ENCODE peak calls at places on chromosomes 5 and 9, in five cellular contexts. One of them, this sample, is unnamed.

GRCh38 chr5:14560091-14560595 is 21.4 kb upstream of the OTULINL start:
- DNase-seq in osteocyte: no peak
- DNase-seq in AG04450: no peak
- DNase-seq in heart right ventricle: no peak
- DNase-seq in ovary: no peak
- DNase-seq in this sample: no peak

GRCh38 chr5:113256671-113257452 is 177.9 kb downstream of the TSSK1B start:
- DNase-seq in osteocyte: no peak
- DNase-seq in AG04450: no peak
- DNase-seq in heart right ventricle: no peak
- DNase-seq in ovary: no peak
- DNase-seq in this sample: no peak

GRCh38 chr5:128470663-128471062 is 67.4 kb downstream of the FBN2 start:
- DNase-seq in osteocyte: no peak
- DNase-seq in AG04450: no peak
- DNase-seq in heart right ventricle: no peak
- DNase-seq in ovary: no peak
- DNase-seq in this sample: no peak

GRCh38 chr9:108980893-108981292 is 32.4 kb downstream of the CTNNAL1 start:
- DNase-seq in osteocyte: no peak
- DNase-seq in AG04450: no peak
- DNase-seq in heart right ventricle: no peak
- DNase-seq in ovary: no peak
- DNase-seq in this sample: no peak

GRCh38 chr5:40681351-40682311 is 1.9 kb downstream of the PTGER4 start:
- DNase-seq in osteocyte: no peak
- DNase-seq in AG04450: no peak
- DNase-seq in heart right ventricle: no peak
- DNase-seq in ovary: no peak
- DNase-seq in this sample: peak

GRCh38 chr5:132229236-132229635 is 1.6 kb upstream of the P4HA2 start:
- DNase-seq in osteocyte: no peak
- DNase-seq in AG04450: no peak
- DNase-seq in heart right ventricle: peak
- DNase-seq in ovary: no peak
- DNase-seq in this sample: no peak

GRCh38 chr5:158456756-158457155 is 597.8 kb upstream of the CLINT1 start:
- DNase-seq in osteocyte: no peak
- DNase-seq in AG04450: peak
- DNase-seq in heart right ventricle: no peak
- DNase-seq in ovary: no peak
- DNase-seq in this sample: peak

GRCh38 chr9:137430723-137431415 is 7.7 kb downstream of the NOXA1 start:
- DNase-seq in osteocyte: no peak
- DNase-seq in AG04450: no peak
- DNase-seq in heart right ventricle: no peak
- DNase-seq in ovary: peak
- DNase-seq in this sample: peak

GRCh38 chr9:136507221-136507991 is 24.6 kb upstream of the SEC16A start:
- DNase-seq in osteocyte: no peak
- DNase-seq in AG04450: no peak
- DNase-seq in heart right ventricle: no peak
- DNase-seq in ovary: no peak
- DNase-seq in this sample: no peak

GRCh38 chr9:119905706-119906105 is 536.5 kb upstream of the BRINP1 start:
- DNase-seq in osteocyte: no peak
- DNase-seq in AG04450: no peak
- DNase-seq in heart right ventricle: no peak
- DNase-seq in ovary: no peak
- DNase-seq in this sample: no peak

GRCh38 chr5:87009146-87009545 is 258.5 kb upstream of the RASA1 start:
- DNase-seq in osteocyte: no peak
- DNase-seq in AG04450: no peak
- DNase-seq in heart right ventricle: no peak
- DNase-seq in ovary: no peak
- DNase-seq in this sample: no peak

GRCh38 chr9:131020862-131021261 is 11.9 kb downstream of the LAMC3 start:
- DNase-seq in osteocyte: no peak
- DNase-seq in AG04450: no peak
- DNase-seq in heart right ventricle: no peak
- DNase-seq in ovary: no peak
- DNase-seq in this sample: no peak

GRCh38 chr9:126452036-126452595 is 125.5 kb downstream of the MVB12B start:
- DNase-seq in osteocyte: no peak
- DNase-seq in AG04450: no peak
- DNase-seq in heart right ventricle: no peak
- DNase-seq in ovary: no peak
- DNase-seq in this sample: no peak

GRCh38 chr9:94140791-94141790 is 56.8 kb downstream of the PTPDC1 start:
- DNase-seq in osteocyte: no peak
- DNase-seq in AG04450: no peak
- DNase-seq in heart right ventricle: no peak
- DNase-seq in ovary: no peak
- DNase-seq in this sample: peak

GRCh38 chr5:29382735-29383280 is 1810.7 kb upstream of the CDH6 start:
- DNase-seq in osteocyte: no peak
- DNase-seq in AG04450: no peak
- DNase-seq in heart right ventricle: no peak
- DNase-seq in ovary: no peak
- DNase-seq in this sample: no peak

GRCh38 chr9:17928768-17929167 is 349.9 kb downstream of the SH3GL2 start:
- DNase-seq in osteocyte: no peak
- DNase-seq in AG04450: no peak
- DNase-seq in heart right ventricle: no peak
- DNase-seq in ovary: no peak
- DNase-seq in this sample: no peak

GRCh38 chr9:2494571-2494970 is 127.0 kb upstream of the VLDLR start:
- DNase-seq in osteocyte: no peak
- DNase-seq in AG04450: peak
- DNase-seq in heart right ventricle: no peak
- DNase-seq in ovary: no peak
- DNase-seq in this sample: no peak

GRCh38 chr9:134182554-134183219 is 18.3 kb upstream of the RNU6ATAC start:
- DNase-seq in osteocyte: no peak
- DNase-seq in AG04450: no peak
- DNase-seq in heart right ventricle: no peak
- DNase-seq in ovary: no peak
- DNase-seq in this sample: no peak

GRCh38 chr5:119255571-119256356 is 100.1 kb upstream of the TNFAIP8 start:
- DNase-seq in osteocyte: no peak
- DNase-seq in AG04450: no peak
- DNase-seq in heart right ventricle: no peak
- DNase-seq in ovary: no peak
- DNase-seq in this sample: no peak

GRCh38 chr5:30752015-30752414 is 441.5 kb upstream of the CDH6 start:
- DNase-seq in osteocyte: no peak
- DNase-seq in AG04450: no peak
- DNase-seq in heart right ventricle: no peak
- DNase-seq in ovary: no peak
- DNase-seq in this sample: no peak

GRCh38 chr9:123337971-123338370 is 18.0 kb upstream of the CRB2 start:
- DNase-seq in osteocyte: no peak
- DNase-seq in AG04450: no peak
- DNase-seq in heart right ventricle: no peak
- DNase-seq in ovary: no peak
- DNase-seq in this sample: no peak

GRCh38 chr5:1195916-1196315 is 5.5 kb upstream of the SLC6A19 start:
- DNase-seq in osteocyte: no peak
- DNase-seq in AG04450: no peak
- DNase-seq in heart right ventricle: no peak
- DNase-seq in ovary: no peak
- DNase-seq in this sample: peak

GRCh38 chr9:37953204-37953774 is 49.4 kb upstream of the SLC25A51 start:
- DNase-seq in osteocyte: no peak
- DNase-seq in AG04450: no peak
- DNase-seq in heart right ventricle: no peak
- DNase-seq in ovary: no peak
- DNase-seq in this sample: no peak

GRCh38 chr9:89175739-89176360 is 2.8 kb downstream of the SHC3 start:
- DNase-seq in osteocyte: no peak
- DNase-seq in AG04450: no peak
- DNase-seq in heart right ventricle: no peak
- DNase-seq in ovary: no peak
- DNase-seq in this sample: no peak

GRCh38 chr5:55610518-55610917 is 75.8 kb upstream of the PLPP1 start:
- DNase-seq in osteocyte: no peak
- DNase-seq in AG04450: no peak
- DNase-seq in heart right ventricle: no peak
- DNase-seq in ovary: no peak
- DNase-seq in this sample: no peak

GRCh38 chr9:120701248-120701647 is 13.0 kb downstream of the MEGF9 start:
- DNase-seq in osteocyte: no peak
- DNase-seq in AG04450: no peak
- DNase-seq in heart right ventricle: no peak
- DNase-seq in ovary: no peak
- DNase-seq in this sample: no peak

GRCh38 chr5:132087176-132087575 is 13.6 kb downstream of the CSF2 start:
- DNase-seq in osteocyte: no peak
- DNase-seq in AG04450: no peak
- DNase-seq in heart right ventricle: no peak
- DNase-seq in ovary: no peak
- DNase-seq in this sample: no peak

GRCh38 chr5:68688547-68688946 is 405.3 kb upstream of the SLC30A5 start:
- DNase-seq in osteocyte: no peak
- DNase-seq in AG04450: no peak
- DNase-seq in heart right ventricle: no peak
- DNase-seq in ovary: no peak
- DNase-seq in this sample: no peak

GRCh38 chr9:78261403-78262001 is 25.6 kb downstream of the CEP78 start:
- DNase-seq in osteocyte: no peak
- DNase-seq in AG04450: peak
- DNase-seq in heart right ventricle: no peak
- DNase-seq in ovary: no peak
- DNase-seq in this sample: no peak
- TF ChIP-seq CTCF in osteocyte: peak
- TF ChIP-seq CTCF in AG04450: peak
- TF ChIP-seq CTCF in heart right ventricle: peak
- TF ChIP-seq CTCF in ovary: peak
- TF ChIP-seq CTCF in this sample: peak

DNA sequence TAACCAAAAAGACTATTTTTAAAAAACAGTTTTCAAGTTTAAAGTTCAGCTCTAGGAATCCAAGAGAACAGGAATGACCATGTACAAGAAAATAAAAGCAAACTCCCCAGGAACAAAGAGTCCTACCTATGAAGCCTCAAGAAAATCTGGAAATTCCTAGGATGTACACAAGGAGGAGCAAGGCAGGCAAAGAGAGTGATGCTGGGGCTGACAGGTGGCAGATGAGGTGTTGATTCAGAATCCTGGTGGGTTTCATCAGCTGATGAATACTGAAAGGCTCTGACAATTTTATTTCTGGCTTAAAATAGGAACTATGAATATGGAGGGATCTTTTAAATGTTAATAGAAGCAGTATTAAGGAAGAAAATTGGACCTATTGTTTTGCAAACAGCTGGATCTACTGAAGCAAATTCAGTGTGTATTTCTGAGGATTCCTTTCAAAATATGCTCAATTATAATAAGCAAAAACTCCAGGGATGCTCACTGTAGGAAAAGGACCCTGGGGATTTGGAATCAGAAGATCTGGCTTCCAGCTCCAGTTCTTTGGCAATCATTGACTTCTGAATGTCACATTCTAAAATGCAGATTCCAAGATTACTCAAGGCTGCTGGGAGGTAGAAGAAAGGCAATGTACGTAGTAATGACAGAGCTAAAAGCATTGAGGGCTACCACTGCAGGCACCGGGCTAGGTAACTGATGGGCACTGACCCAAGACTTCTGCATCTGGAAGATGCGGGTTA is 28.0 kb upstream of the SH3RF2 start:
- DNase-seq in osteocyte: no peak
- DNase-seq in AG04450: no peak
- DNase-seq in heart right ventricle: no peak
- DNase-seq in ovary: no peak
- DNase-seq in this sample: no peak
- TF ChIP-seq CTCF in osteocyte: peak
- TF ChIP-seq CTCF in AG04450: peak
- TF ChIP-seq CTCF in heart right ventricle: peak
- TF ChIP-seq CTCF in ovary: no peak
- TF ChIP-seq CTCF in this sample: no peak

DNA sequence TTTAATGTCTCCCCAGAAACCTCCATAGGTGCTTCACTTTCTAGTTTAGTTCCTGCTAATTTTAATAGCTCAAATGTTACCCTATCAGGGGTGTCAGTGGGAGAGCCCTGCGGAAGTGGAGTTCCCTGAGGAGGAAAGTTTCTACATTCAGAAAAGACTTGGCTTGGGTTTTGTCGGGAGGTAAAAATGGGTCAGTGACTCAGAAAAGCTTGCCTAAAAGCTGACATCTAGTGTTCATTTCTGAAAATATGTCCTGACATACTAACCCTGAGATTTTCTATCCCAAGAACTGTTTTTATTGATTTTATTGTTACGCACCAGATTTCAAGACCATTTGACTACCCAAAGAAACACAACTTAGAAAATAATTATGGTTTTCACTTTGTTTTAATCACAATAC is 40.9 kb upstream of the GLDC start:
- DNase-seq in osteocyte: no peak
- DNase-seq in AG04450: no peak
- DNase-seq in heart right ventricle: peak
- DNase-seq in ovary: no peak
- DNase-seq in this sample: no peak
- TF ChIP-seq CTCF in osteocyte: peak
- TF ChIP-seq CTCF in AG04450: peak
- TF ChIP-seq CTCF in heart right ventricle: peak
- TF ChIP-seq CTCF in ovary: no peak
- TF ChIP-seq CTCF in this sample: peak

GRCh38 chr9:110152704-110153374 is 55.1 kb downstream of the C9orf152 start:
- DNase-seq in osteocyte: no peak
- DNase-seq in AG04450: no peak
- DNase-seq in heart right ventricle: no peak
- DNase-seq in ovary: no peak
- DNase-seq in this sample: no peak

GRCh38 chr9:110156416-110156815 is 51.5 kb downstream of the C9orf152 start:
- DNase-seq in osteocyte: no peak
- DNase-seq in AG04450: no peak
- DNase-seq in heart right ventricle: no peak
- DNase-seq in ovary: no peak
- DNase-seq in this sample: no peak

GRCh38 chr9:110156902-110157301 is 51.1 kb downstream of the C9orf152 start:
- DNase-seq in osteocyte: no peak
- DNase-seq in AG04450: no peak
- DNase-seq in heart right ventricle: no peak
- DNase-seq in ovary: no peak
- DNase-seq in this sample: no peak

GRCh38 chr9:110155744-110156143 is 52.2 kb downstream of the C9orf152 start:
- DNase-seq in osteocyte: no peak
- DNase-seq in AG04450: no peak
- DNase-seq in heart right ventricle: no peak
- DNase-seq in ovary: no peak
- DNase-seq in this sample: no peak

DNA sequence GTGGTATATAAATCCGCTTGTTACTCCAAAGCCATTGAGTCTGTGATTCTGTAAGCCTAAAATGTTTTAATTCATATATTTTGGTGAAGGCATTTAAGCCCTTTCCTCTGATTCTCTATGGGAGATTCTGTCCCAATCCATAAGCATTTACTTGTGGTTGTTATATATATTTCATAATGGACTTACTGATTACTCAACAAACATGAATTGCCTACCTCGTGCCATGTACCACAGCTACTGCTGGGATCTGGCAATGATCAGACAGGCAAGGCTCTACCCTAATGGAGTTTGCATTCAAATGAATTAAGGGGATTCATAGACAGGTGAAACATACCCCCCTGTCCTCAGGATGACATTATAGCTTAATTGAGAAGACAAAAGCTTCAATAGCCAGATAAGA is 54.5 kb downstream of the C9orf152 start:
- DNase-seq in osteocyte: no peak
- DNase-seq in AG04450: no peak
- DNase-seq in heart right ventricle: no peak
- DNase-seq in ovary: no peak
- DNase-seq in this sample: no peak
- TF ChIP-seq CTCF in osteocyte: no peak
- TF ChIP-seq CTCF in AG04450: no peak
- TF ChIP-seq CTCF in heart right ventricle: no peak
- TF ChIP-seq CTCF in ovary: no peak
- TF ChIP-seq CTCF in this sample: no peak

This sample was measured in psoas muscle.